ENCODE peak calls at places on chromosomes 12 and 14, in four cellular contexts. H is mammary epithelial cell, Y is fibroblast of lung, R is stomach. T is an unnamed sample.

GRCh38 chr12:53948650-53949593 is 5.8 kb upstream of the HOXC12 start:
- DNase-seq in Y (no peak), H (no peak), R (no peak), T (no peak)

GRCh38 chr14:85415015-85415712 is 114.8 kb upstream of the FLRT2 start:
- DNase-seq in Y (peak), R (no peak), H (peak), T (peak)

GRCh38 chr12:91395628-91396027 is 213.0 kb upstream of the DCN start:
- DNase-seq in H (no peak), R (no peak), Y (no peak), T (no peak)

GRCh38 chr12:52372216-52373154 is 5.2 kb upstream of the KRT85 start:
- DNase-seq in Y (peak), R (peak), H (peak), T (peak)

GRCh38 chr12:21599143-21599999 is 5.3 kb downstream of the GYS2 start:
- DNase-seq in Y (no peak), R (no peak), H (no peak), T (no peak)

GRCh38 chr14:37623552-37623951 is 28.1 kb downstream of the TTC6 start:
- DNase-seq in R (no peak), H (peak), Y (peak), T (peak)

GRCh38 chr12:19482551-19483109 is 43.3 kb downstream of the AEBP2 start:
- DNase-seq in Y (no peak), R (no peak), H (no peak), T (no peak)

GRCh38 chr14:77120771-77121743 is 20.5 kb downstream of the ZDHHC22 start:
- DNase-seq in Y (no peak), R (peak), H (no peak), T (no peak)

GRCh38 chr12:9651265-9651729 is 18.2 kb upstream of the CLEC2D start:
- DNase-seq in R (no peak), Y (peak), H (peak), T (no peak)

GRCh38 chr14:75044322-75044721 is 6.9 kb downstream of the MLH3 start:
- DNase-seq in H (peak), Y (peak), R (no peak), T (peak)

GRCh38 chr14:74667758-74668157 is 45.1 kb downstream of the AREL1 start:
- DNase-seq in Y (peak), H (no peak), R (no peak), T (no peak)

GRCh38 chr12:31756977-31757420 is 28.2 kb upstream of the AMN1 start:
- DNase-seq in R (peak), Y (peak), H (peak), T (no peak)

GRCh38 chr12:127119600-127120140 is 1147.3 kb upstream of the TMEM132C start:
- DNase-seq in Y (no peak), H (no peak), R (no peak), T (no peak)

GRCh38 chr14:20002319-20002718 is 356 bp downstream of the OR4Q2 start:
- DNase-seq in H (no peak), R (no peak), Y (no peak), T (no peak)

GRCh38 chr14:35959835-35960234 is 133.7 kb downstream of the BRMS1L start:
- DNase-seq in Y (no peak), R (no peak), H (no peak), T (no peak)

GRCh38 chr12:8914716-8915526 is 612 bp downstream of the PHC1 start:
- DNase-seq in Y (peak), R (peak), H (peak), T (no peak)

GRCh38 chr12:40137252-40137651 is 31.4 kb upstream of the SLC2A13 start:
- DNase-seq in R (no peak), H (peak), Y (no peak), T (no peak)

GRCh38 chr12:83893101-83893500 is 1019.5 kb downstream of the SLC6A15 start:
- DNase-seq in Y (peak), R (no peak), H (no peak), T (no peak)

GRCh38 chr14:65750906-65751305 is 338.4 kb downstream of the FUT8 start:
- DNase-seq in Y (no peak), R (no peak), H (no peak), T (no peak)

GRCh38 chr12:4438834-4439596 is 6.6 kb downstream of the FGF6 start:
- DNase-seq in Y (no peak), H (no peak), R (no peak), T (no peak)

GRCh38 chr12:12684375-12685106 is 11.4 kb downstream of the GPR19 start:
- DNase-seq in Y (peak), H (peak), R (no peak), T (no peak)

GRCh38 chr12:95402096-95402495 is 71.9 kb upstream of the METAP2 start:
- DNase-seq in R (no peak), H (no peak), Y (no peak), T (no peak)

GRCh38 chr12:111353603-111354295 is 15.1 kb downstream of the PHETA1 start:
- DNase-seq in Y (no peak), H (no peak), R (no peak), T (no peak)

GRCh38 chr14:26963696-26964095 is 365.9 kb upstream of the NOVA1 start:
- DNase-seq in H (no peak), Y (peak), R (no peak), T (peak)

GRCh38 chr14:74941676-74942097 is 13.7 kb downstream of the PGF start:
- DNase-seq in Y (peak), H (no peak), R (no peak), T (no peak)

GRCh38 chr12:113090740-113091139 is 34.2 kb downstream of the DTX1 start:
- DNase-seq in R (no peak), Y (no peak), H (no peak), T (no peak)

GRCh38 chr12:113091506-113091905 is 35.0 kb downstream of the DTX1 start:
- DNase-seq in H (no peak), Y (no peak), R (no peak), T (no peak)

GRCh38 chr12:113094738-113095137 is 38.2 kb downstream of the DTX1 start:
- DNase-seq in R (no peak), Y (no peak), H (no peak), T (no peak)

GRCh38 chr12:113093409-113094101 is 37.0 kb downstream of the DTX1 start:
- DNase-seq in Y (no peak), R (no peak), H (no peak), T (no peak)

GRCh38 chr12:113092478-113093408 is 36.2 kb downstream of the DTX1 start:
- DNase-seq in Y (no peak), H (no peak), R (peak), T (no peak)
- H3K4me3 ChIP-seq in Y (no peak), H (no peak), R (peak), T (no peak)

DNA sequence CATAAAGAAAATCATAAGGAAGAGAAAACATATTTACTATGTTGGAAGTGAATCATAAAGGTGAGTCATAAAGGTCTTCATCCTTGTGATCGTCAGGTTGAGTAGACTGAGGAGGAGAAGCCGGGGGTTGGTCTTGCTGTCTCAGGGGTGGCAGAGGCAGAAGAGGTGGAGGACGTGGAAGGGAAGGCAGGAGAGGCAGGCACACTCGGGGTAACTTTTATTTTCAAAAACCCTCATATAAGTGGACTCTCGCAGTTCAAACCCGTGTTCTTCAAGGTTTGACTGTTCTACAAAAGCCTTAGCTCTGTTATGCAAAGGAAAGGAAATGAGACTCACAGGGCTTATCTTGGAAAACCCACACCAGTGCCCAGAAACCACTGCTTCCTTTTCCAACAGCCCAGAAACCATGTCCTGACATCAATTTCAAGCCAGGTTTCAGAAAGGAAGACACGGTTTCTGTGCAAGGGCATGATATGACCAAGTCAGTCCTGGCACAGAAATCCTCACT is 14.0 kb downstream of the SMCO2 start:
- DNase-seq in Y (no peak), R (no peak), H (peak), T (no peak)
- H3K4me3 ChIP-seq in Y (no peak), R (no peak), H (no peak), T (no peak)

DNA sequence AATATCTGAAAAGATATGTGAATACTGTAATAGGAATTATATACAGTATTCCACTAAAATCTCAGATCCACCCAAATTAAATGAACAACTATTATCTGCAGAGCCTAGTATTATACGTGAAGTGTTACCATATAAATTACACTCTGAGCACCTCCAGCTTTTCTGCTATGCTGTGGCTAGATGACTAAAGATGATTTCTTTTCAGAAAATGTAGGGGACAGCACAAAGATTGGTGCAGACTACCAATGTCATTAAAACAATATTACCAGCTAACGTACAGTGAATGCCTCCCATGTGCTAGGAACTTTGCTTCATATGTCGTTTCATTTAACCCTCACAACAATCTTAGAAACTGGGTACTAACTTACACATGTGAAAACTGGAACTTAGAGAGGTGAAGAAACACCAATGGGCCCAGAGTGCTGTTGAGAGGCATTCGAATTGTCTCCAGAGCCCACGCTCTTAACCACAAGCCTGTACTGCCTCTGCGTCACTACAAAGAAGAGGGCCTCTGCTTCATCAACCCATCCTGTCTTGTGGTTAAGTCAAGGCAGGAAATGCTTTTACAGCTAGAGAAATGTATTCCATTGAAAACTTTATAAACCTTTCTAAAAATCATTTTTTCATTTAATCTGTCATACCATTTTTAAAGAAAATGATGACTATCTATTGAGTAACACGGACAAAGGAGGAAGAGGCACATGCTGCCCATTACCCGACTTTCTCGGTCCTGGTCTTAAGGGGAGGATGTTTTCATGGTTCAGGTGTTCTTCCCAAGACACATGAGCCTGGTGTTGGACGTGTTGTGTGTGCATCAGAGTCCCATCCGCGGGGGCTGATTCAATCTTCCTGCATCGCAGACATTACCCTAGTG is 1.3 kb downstream of the GPR65 start:
- DNase-seq in Y (no peak), H (no peak), R (no peak), T (no peak)
- H3K4me3 ChIP-seq in Y (no peak), H (no peak), R (no peak), T (no peak)

DNA sequence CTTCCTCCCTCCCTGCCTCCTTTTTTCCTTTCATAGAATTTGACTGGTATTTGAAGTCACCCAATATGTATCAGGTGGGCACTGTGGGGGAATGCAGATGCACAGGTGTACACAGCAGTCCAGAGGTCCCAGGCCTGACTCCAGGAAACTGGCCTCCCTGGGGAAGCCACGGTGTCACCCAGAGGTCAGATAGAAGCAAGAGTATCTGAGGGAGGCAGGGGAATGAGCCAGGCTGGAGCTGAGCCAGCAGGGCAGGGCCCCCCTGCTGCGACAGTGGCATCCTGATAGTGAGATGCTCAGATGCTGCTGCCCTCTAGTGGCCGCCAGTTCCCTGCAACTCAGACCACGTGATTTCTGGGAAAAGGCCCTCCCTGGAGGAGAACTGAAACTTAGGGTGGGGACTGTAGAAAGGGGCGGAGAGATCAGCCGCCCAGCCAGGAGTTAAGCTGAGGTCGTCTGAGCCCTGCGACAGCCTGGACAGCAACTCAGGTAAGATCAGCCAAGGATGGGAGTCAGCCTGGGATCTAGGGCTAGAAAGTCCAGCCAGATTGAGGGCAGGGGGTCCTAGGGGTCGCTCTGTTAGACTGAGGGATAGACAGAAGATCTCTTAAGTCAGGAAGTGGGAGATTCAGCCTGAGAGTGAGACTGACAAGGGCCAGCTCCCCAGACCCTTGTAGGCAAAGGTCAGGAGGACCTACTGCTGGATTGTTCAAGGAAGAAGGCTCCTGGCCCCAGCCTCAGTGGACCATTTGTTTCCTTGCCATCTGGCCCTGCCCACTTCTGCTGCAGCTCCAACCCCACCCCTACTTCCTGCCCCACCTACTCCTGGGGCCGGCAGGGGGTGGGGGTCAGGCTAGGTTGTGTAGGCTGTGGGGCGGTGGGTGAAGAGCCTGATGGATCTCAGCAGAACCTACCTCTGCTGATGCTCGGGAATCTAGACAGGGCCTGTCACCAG is at the start of gene IRF9:
- DNase-seq in R (peak), Y (peak), H (peak), T (peak)
- H3K4me3 ChIP-seq in R (peak), Y (peak), H (peak), T (peak)

GRCh38 chr12:132131952-132132351 is 12.2 kb downstream of the DDX51 start:
- DNase-seq in Y (no peak), H (no peak), R (no peak), T (no peak)

GRCh38 chr12:132131229-132131628 is 12.9 kb downstream of the DDX51 start:
- DNase-seq in Y (no peak), R (no peak), H (no peak), T (no peak)

GRCh38 chr12:132132609-132133430 is 11.3 kb downstream of the DDX51 start:
- DNase-seq in H (no peak), R (no peak), Y (no peak), T (no peak)

GRCh38 chr12:132130690-132131089 is 13.4 kb downstream of the DDX51 start:
- DNase-seq in H (no peak), R (no peak), Y (no peak), T (no peak)

GRCh38 chr12:132133952-132134652 is 10.0 kb downstream of the DDX51 start:
- DNase-seq in R (no peak), Y (no peak), H (no peak), T (no peak)
- H3K4me3 ChIP-seq in R (no peak), Y (no peak), H (no peak), T (no peak)

T was measured in skeletal muscle cell.